ENCODE peak calls at places on chromosomes 7 and 10, in eight cellular contexts. I is naive thymus-derived CD4-positive, alpha-beta T cell; W is OCI-LY7; H is PC-3; N is lower lobe of right lung; J is left ventricle myocardium inferior; L is neural progenitor cell; G is tibial nerve. R is an unnamed sample. For H3K4me1, the result is how much of the 10 kb centered on the place peaks cover.

GRCh38 chr10:107481224-107481623 is 316.7 kb upstream of the SORCS1 start:
- DNase-seq in I (no peak), W (no peak), H (no peak), N (no peak), J (no peak), L (no peak), G (no peak), R (no peak)

GRCh38 chr7:140005754-140006503 is 56.8 kb downstream of the PARP12 start:
- DNase-seq in I (no peak), W (no peak), H (peak), N (no peak), J (no peak), L (peak), G (no peak), R (peak)

GRCh38 chr10:131187274-131187673 is 124.2 kb downstream of the TCERG1L start:
- DNase-seq in I (no peak), W (no peak), H (no peak), N (no peak), J (no peak), L (no peak), G (no peak), R (no peak)

GRCh38 chr7:141785711-141786552 is 4.1 kb upstream of the TAS2R5 start:
- DNase-seq in I (peak), W (peak), H (peak), N (no peak), J (no peak), L (peak), G (no peak), R (no peak)

GRCh38 chr10:28241766-28242399 is 61.0 kb downstream of the MPP7 start:
- DNase-seq in I (peak), W (peak), H (peak), N (no peak), J (no peak), L (peak), G (no peak), R (no peak)

GRCh38 chr10:21946946-21947345 is 56.6 kb downstream of the DNAJC1 start:
- DNase-seq in I (no peak), W (no peak), H (no peak), N (no peak), J (no peak), L (no peak), G (no peak), R (no peak)

GRCh38 chr10:70575486-70575873 is 27.1 kb downstream of the PRF1 start:
- DNase-seq in I (no peak), W (no peak), H (no peak), N (no peak), J (no peak), L (no peak), G (no peak), R (no peak)

GRCh38 chr7:24911213-24911603 is 68.8 kb downstream of the OSBPL3 start:
- DNase-seq in I (peak), W (peak), H (no peak), N (no peak), J (no peak), L (no peak), G (no peak), R (no peak)

GRCh38 chr10:63528084-63528744 is 7.0 kb downstream of the REEP3 start:
- DNase-seq in I (no peak), W (no peak), H (no peak), N (no peak), J (no peak), L (no peak), G (no peak), R (no peak)

GRCh38 chr10:12214763-12215218 is 18.8 kb downstream of the CDC123 start:
- DNase-seq in I (peak), W (peak), H (peak), N (no peak), J (no peak), L (peak), G (no peak), R (no peak)

GRCh38 chr10:71696635-71697326 is 22.8 kb downstream of the C10orf105 start:
- DNase-seq in I (peak), W (peak), H (peak), N (peak), J (peak), L (peak), G (peak), R (peak)

GRCh38 chr10:111128331-111129167 is 51.7 kb downstream of the ADRA2A start:
- DNase-seq in I (no peak), W (no peak), H (peak), N (no peak), J (no peak), L (no peak), G (no peak), R (no peak)

GRCh38 chr7:77313876-77314480 is 102.2 kb downstream of the GSAP start:
- DNase-seq in I (no peak), W (no peak), H (no peak), N (no peak), J (no peak), L (no peak), G (no peak), R (no peak)

GRCh38 chr7:121447191-121447920 is 51.2 kb upstream of the FAM3C start:
- DNase-seq in I (no peak), W (no peak), H (no peak), N (no peak), J (peak), L (no peak), G (no peak), R (peak)

GRCh38 chr7:130010689-130011412 is 40.3 kb downstream of the ZC3HC1 start:
- DNase-seq in I (peak), W (peak), H (peak), N (peak), J (peak), L (peak), G (peak), R (peak)

GRCh38 chr10:70341016-70341415 is 41.4 kb downstream of the LRRC20 start:
- DNase-seq in I (no peak), W (no peak), H (no peak), N (no peak), J (no peak), L (no peak), G (no peak), R (no peak)

GRCh38 chr7:74612015-74612829 is 45.3 kb upstream of the GTF2I start:
- DNase-seq in I (no peak), W (no peak), H (no peak), N (peak), J (no peak), L (peak), G (no peak), R (peak)

GRCh38 chr7:102431617-102432298 is 1.6 kb upstream of the ORAI2 start:
- DNase-seq in I (peak), W (peak), H (peak), N (no peak), J (no peak), L (no peak), G (no peak), R (no peak)

GRCh38 chr7:132116369-132116768 is 459.9 kb downstream of the PLXNA4 start:
- DNase-seq in I (no peak), W (no peak), H (peak), N (no peak), J (no peak), L (no peak), G (no peak), R (no peak)

GRCh38 chr10:106711313-106711906 is 453.1 kb downstream of the SORCS1 start:
- DNase-seq in I (no peak), W (peak), H (peak), N (peak), J (peak), L (peak), G (peak), R (peak)

GRCh38 chr7:71482284-71482683 is 350.3 kb downstream of the GALNT17 start:
- DNase-seq in I (no peak), W (no peak), H (no peak), N (peak), J (no peak), L (no peak), G (no peak), R (no peak)

GRCh38 chr7:31204066-31204465 is 136.5 kb downstream of the NEUROD6 start:
- DNase-seq in I (no peak), W (no peak), H (no peak), N (no peak), J (no peak), L (no peak), G (no peak), R (no peak)

GRCh38 chr10:102227050-102227449 is 951 bp downstream of the ELOVL3 start:
- DNase-seq in I (no peak), W (no peak), H (no peak), N (peak), J (no peak), L (no peak), G (no peak), R (no peak)

GRCh38 chr7:104772405-104772821 is 241.6 kb upstream of the KMT2E start:
- DNase-seq in I (no peak), W (no peak), H (no peak), N (no peak), J (no peak), L (peak), G (no peak), R (no peak)

GRCh38 chr7:105581066-105581811 is at the start of gene EFCAB10:
- DNase-seq in I (peak), W (no peak), H (no peak), N (peak), J (peak), L (peak), G (no peak), R (peak)

GRCh38 chr7:15921576-15921975 is 235.1 kb upstream of the MEOX2 start:
- DNase-seq in I (no peak), W (no peak), H (peak), N (no peak), J (no peak), L (no peak), G (no peak), R (no peak)

GRCh38 chr7:31125171-31125570 is 73.1 kb downstream of the ADCYAP1R1 start:
- DNase-seq in I (no peak), W (no peak), H (no peak), N (no peak), J (no peak), L (no peak), G (no peak), R (no peak)

GRCh38 chr7:44530990-44531389 is 10.1 kb downstream of the NPC1L1 start:
- DNase-seq in I (no peak), W (no peak), H (no peak), N (no peak), J (no peak), L (no peak), G (no peak), R (no peak)

GRCh38 chr10:124282326-124282725 is 136.4 kb downstream of the OAT start:
- DNase-seq in I (no peak), W (no peak), H (no peak), N (no peak), J (no peak), L (no peak), G (no peak), R (no peak)

GRCh38 chr7:40676220-40676619 is 541.4 kb downstream of the SUGCT start:
- DNase-seq in I (no peak), W (no peak), H (peak), N (no peak), J (no peak), L (no peak), G (no peak), R (no peak)

GRCh38 chr10:131874991-131875451 is 25.8 kb upstream of the PPP2R2D start:
- DNase-seq in I (peak), W (peak), H (peak), N (peak), J (peak), L (peak), G (peak), R (peak)

DNA sequence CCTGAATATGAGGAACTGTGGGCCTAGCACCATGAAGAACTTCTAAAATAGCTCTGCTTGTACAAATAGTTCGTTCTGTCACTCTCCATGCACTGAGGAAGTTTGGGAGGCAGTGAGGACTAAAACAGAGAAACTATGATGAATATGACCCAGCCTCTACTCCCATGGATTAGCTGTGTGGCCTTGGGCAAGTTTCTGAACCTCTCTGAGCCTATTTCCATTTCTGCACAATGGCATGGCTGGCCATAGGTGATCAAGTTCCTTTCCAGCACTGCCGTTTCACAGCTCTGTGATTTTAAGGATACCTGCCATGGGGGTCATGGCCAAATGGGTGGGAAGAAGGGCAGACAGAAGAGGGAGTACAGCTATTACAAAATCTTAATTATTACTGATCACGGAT is 57.6 kb downstream of the SORBS1 start:
- DNase-seq in I (no peak), W (no peak), H (no peak), N (no peak), J (no peak), L (no peak), G (no peak), R (no peak)
- H3K4me1 ChIP-seq in I (under half), W (under half), H (under half), N (under half), J (half or more), L (under half), G (under half), R (under half)

GRCh38 chr10:121526040-121526790 is 72.0 kb downstream of the FGFR2 start:
- DNase-seq in I (no peak), W (no peak), H (no peak), N (no peak), J (no peak), L (peak), G (no peak), R (no peak)
- H3K4me3 ChIP-seq in I (no peak), W (no peak), H (no peak), N (no peak), J (no peak), L (no peak), G (no peak), R (no peak)

DNA sequence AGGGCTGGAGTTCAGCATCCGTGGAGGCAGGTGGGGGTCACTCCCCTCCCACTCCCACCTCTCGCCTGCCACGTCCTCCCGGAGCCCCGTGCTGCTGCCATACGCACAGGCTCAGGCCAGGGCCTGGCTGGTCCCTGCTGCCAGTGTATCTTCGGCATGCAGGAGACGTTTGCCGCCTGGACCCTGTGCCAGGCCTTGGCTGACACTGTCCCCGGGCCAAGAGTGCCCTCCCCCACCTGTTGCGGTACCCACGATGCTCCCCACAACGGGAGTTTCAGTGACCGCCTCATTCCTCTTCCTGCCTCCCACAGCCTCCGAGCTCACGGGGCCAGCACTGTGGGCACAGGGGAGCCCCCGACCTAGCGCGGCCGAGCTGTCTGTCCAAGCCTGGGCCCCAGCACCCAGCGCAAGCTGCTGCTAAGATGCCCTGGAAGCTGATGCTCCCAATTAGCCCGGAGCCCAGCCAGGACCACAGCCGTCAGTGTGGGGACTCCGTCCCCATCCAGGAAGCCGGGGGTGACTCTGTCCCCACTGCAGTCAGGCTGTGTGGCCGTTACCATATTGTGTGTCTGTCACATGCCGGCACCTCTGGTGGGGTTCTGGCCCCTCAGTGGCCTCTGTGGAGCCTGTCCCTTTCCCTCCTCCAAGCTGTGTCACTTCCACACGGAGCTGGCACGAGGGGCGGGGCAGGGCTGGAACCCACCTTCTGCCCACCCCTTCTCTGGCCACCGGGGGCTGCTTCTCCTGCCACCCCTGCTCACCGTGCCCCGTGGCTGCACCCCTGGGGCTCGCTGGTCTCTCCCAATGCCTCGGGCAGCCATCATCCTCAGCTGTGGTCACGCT is 7.6 kb downstream of the TTYH3 start:
- DNase-seq in I (no peak), W (no peak), H (no peak), N (no peak), J (no peak), L (no peak), G (no peak), R (no peak)
- H3K4me1 ChIP-seq in I (under half), W (under half), H (under half), N (half or more), J (half or more), L (under half), G (half or more), R (under half)

DNA sequence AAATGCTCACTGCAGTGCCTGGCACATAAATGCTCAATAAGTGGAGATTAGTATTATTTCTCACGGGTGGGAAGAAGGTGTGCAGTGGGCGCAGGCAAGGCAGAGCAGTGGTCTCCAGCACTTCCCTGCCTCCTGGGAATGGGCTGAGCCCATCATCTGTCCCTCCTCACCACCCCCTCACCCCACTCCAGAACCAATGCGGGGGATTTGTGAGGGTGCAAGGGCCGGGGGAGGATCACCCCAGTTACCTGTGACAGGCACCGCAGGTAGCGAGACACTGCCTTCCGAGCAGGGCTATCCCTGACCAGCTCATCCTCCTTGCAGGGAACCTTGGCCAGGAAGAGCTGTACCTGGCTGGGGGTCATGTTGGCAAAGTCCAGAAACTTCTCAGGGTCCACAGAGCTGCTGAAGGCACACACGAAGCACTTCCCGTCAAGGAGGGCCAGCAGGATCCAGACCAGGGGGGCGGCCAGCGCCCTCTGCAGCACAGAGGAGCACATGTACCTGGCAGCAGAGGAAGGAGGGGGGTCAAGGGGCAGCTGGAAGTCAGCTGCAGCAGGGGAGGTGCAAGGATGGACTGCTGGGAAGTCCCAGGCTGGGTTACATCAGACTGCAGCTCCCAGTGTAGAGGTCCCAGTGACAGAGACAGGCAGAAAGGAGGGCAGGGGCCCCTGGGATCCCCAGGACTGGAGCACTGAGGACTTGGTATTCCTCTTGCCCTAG is 2.8 kb downstream of the CALHM3 start:
- DNase-seq in I (no peak), W (peak), H (no peak), N (no peak), J (no peak), L (peak), G (no peak), R (no peak)
- H3K4me3 ChIP-seq in I (no peak), W (no peak), H (no peak), N (no peak), J (no peak), L (no peak), G (no peak), R (no peak)

GRCh38 chr7:94380264-94380663 is 14.4 kb upstream of the COL1A2 start:
- DNase-seq in I (no peak), W (no peak), H (no peak), N (no peak), J (no peak), L (no peak), G (no peak), R (no peak)
- H3K4me1 ChIP-seq in I (under half), W (under half), H (under half), N (under half), J (under half), L (under half), G (under half), R (under half)

DNA sequence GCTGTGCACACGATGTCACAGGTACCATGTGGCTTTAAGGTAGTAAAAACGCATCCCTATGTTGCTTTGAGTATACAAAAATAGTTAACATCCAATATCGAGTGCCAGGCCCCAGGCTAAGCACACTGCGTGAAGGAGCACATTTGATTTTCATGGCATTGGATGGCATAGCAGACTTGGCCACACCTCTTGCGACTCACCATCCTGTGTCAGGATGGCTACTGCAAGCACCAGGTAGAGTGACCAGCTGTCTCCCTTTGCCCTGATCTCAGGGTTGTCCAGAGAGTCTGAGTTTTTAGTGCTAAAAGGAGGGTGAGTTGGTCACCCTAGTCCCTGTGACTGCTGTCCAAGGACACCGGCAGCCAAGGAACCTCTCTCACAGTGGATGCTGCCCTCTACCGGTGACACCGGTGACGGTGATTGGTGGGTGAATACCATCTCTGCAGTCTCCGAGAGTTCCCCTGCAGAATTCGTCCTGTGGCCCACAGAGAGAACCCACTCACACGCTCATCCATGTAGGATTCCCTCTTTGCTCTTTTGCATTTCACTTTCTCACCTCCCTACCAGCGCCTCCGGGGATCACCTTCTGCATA is 76.1 kb downstream of the BICC1 start:
- DNase-seq in I (no peak), W (no peak), H (peak), N (no peak), J (no peak), L (peak), G (no peak), R (peak)
- H3K4me3 ChIP-seq in I (no peak), W (no peak), H (no peak), N (no peak), J (no peak), L (no peak), G (no peak), R (no peak)

GRCh38 chr10:6364893-6365292 is 162.2 kb downstream of the PFKFB3 start:
- DNase-seq in I (no peak), W (no peak), H (no peak), N (no peak), J (no peak), L (peak), G (no peak), R (no peak)

GRCh38 chr10:6362879-6363278 is 160.1 kb downstream of the PFKFB3 start:
- DNase-seq in I (no peak), W (no peak), H (no peak), N (no peak), J (no peak), L (no peak), G (no peak), R (no peak)

GRCh38 chr10:6364283-6364682 is 161.6 kb downstream of the PFKFB3 start:
- DNase-seq in I (no peak), W (no peak), H (no peak), N (no peak), J (no peak), L (no peak), G (no peak), R (no peak)

GRCh38 chr10:6363516-6363915 is 160.8 kb downstream of the PFKFB3 start:
- DNase-seq in I (no peak), W (no peak), H (no peak), N (no peak), J (no peak), L (no peak), G (no peak), R (no peak)

DNA sequence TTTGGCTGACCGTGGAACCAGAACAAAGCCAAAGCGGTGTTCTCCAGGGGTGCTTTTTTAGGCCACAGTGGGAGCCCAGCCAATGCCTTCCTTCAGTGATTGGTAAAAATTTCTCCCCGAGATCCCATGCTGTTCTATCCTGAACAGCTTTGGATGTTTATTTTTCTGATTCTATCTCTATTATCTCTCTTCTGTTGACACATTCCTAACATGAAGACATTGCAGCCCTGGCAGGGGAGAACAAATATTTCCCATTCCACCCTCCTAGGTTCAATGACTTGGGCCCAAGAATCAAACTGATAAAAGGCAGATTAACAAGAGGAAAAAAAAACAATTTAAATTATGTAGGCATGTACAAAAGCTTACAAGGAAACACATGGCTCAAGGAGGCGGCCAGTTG is 162.7 kb downstream of the PFKFB3 start:
- DNase-seq in I (no peak), W (no peak), H (no peak), N (no peak), J (no peak), L (peak), G (no peak), R (no peak)
- H3K4me1 ChIP-seq in I (under half), W (under half), H (under half), N (under half), J (under half), L (under half), G (under half), R (under half)

R was measured in right cardiac atrium.